ENCODE peak calls at places on chromosomes 5 and 9, in seven cellular contexts. B, H, W, E, G, V and Z are unnamed samples.

GRCh38 chr9:38039907-38040682 is 28.9 kb downstream of the SHB start:
- DNase-seq in E (no peak), H (no peak), G (no peak), B (no peak), V (no peak), W (no peak), Z (no peak)

GRCh38 chr5:98941131-98941883 is 12.5 kb upstream of the CHD1 start:
- DNase-seq in B (no peak), V (no peak), E (no peak), W (no peak), G (no peak), H (no peak), Z (no peak)

GRCh38 chr5:72210913-72211670 is 103.8 kb downstream of the MAP1B start:
- DNase-seq in H (peak; percentile 82), E (no peak), B (no peak), G (peak; percentile 92), W (no peak), V (peak; percentile 64), Z (peak; percentile 7)

GRCh38 chr5:144352318-144352717 is 181.6 kb downstream of the KCTD16 start:
- DNase-seq in W (no peak), G (no peak), H (no peak), B (no peak), V (no peak), E (no peak), Z (no peak)

GRCh38 chr5:61840354-61840753 is 465.7 kb upstream of the KIF2A start:
- DNase-seq in V (no peak), B (no peak), H (no peak), G (peak; percentile 52), E (no peak), W (no peak), Z (no peak)

GRCh38 chr5:167608708-167609272 is 682.7 kb upstream of the WWC1 start:
- DNase-seq in E (no peak), V (peak; percentile 7), B (no peak), G (no peak), H (no peak), W (no peak), Z (no peak)

GRCh38 chr5:82720213-82720612 is 357.0 kb downstream of the TMEM167A start:
- DNase-seq in B (no peak), G (no peak), H (no peak), V (no peak), W (no peak), E (no peak), Z (no peak)

GRCh38 chr9:1939926-1940368 is 75.2 kb upstream of the SMARCA2 start:
- DNase-seq in H (peak; percentile 66), E (no peak), G (no peak), B (no peak), W (no peak), V (peak; percentile 32), Z (no peak)

GRCh38 chr5:169013208-169013728 is 287.7 kb downstream of the SLIT3 start:
- DNase-seq in E (no peak), W (no peak), G (no peak), H (no peak), B (no peak), V (no peak), Z (no peak)

GRCh38 chr5:21159526-21160059 is 1171.6 kb upstream of the CDH18 start:
- DNase-seq in W (no peak), G (no peak), V (peak; percentile 19), H (no peak), E (no peak), B (no peak), Z (no peak)

GRCh38 chr5:1934056-1934394 is 51.3 kb upstream of the IRX4 start:
- DNase-seq in V (no peak), W (peak; percentile 67), B (no peak), G (no peak), E (no peak), H (peak; percentile 70), Z (no peak)

GRCh38 chr9:24766081-24766480 is 220.4 kb upstream of the IZUMO3 start:
- DNase-seq in G (no peak), E (no peak), W (no peak), H (no peak), V (no peak), B (no peak), Z (no peak)

GRCh38 chr9:89353989-89354388 is 35.7 kb downstream of the SECISBP2 start:
- DNase-seq in E (no peak), H (peak; percentile 75), B (no peak), G (no peak), V (peak; percentile 1), W (no peak), Z (no peak)

GRCh38 chr9:130607640-130608420 is 28.5 kb downstream of the FUBP3 start:
- DNase-seq in G (peak; percentile 35), V (no peak), B (no peak), W (no peak), H (peak; percentile 94), E (no peak), Z (no peak)

GRCh38 chr9:22237497-22238363 is 208.9 kb upstream of the DMRTA1 start:
- DNase-seq in G (peak; percentile 96), V (peak; percentile 78), E (no peak), W (no peak), B (no peak), H (peak; percentile 73), Z (no peak)

GRCh38 chr5:107502711-107503110 is 168.0 kb downstream of the EFNA5 start:
- DNase-seq in G (no peak), B (no peak), E (no peak), V (no peak), W (no peak), H (peak; percentile 25), Z (no peak)

GRCh38 chr5:62931081-62931480 is 352.5 kb downstream of the LRRC70 start:
- DNase-seq in H (no peak), W (no peak), E (no peak), V (no peak), B (no peak), G (no peak), Z (no peak)

GRCh38 chr9:99023831-99024230 is 80.1 kb downstream of the COL15A1 start:
- DNase-seq in W (no peak), G (no peak), B (no peak), H (peak; percentile 91), V (no peak), E (no peak), Z (no peak)

DNA sequence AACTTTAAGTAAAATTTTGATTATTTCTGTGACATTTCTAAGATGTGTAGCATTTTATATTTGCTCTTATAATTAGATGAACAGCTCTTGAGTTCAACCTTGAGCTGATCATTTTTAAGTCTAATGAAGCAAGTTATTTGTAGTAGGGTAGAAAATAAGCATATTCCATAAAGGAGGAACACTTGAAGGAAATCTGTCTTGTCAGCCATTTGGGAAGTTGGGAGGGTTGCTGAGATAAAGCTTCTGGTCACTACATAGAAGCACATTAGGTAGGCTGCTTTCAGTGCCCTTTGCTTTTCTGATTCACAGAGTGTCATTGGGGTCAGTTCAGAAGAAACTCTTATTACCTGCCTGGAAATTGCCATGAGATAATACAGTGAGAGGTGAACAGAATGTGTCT is 44.1 kb downstream of the SEC24A start:
- DNase-seq in V (no peak), B (no peak), E (no peak), G (no peak), W (no peak), H (no peak), Z (no peak)
- H3K27ac ChIP-seq in V (no peak overlapping the region), B (no peak overlapping the region), E (no peak overlapping the region), G (no peak overlapping the region), W (no peak overlapping the region), H (no peak overlapping the region), Z (no peak overlapping the region)

GRCh38 chr5:151218177-151218576 is 5.7 kb downstream of the CCDC69 start:
- DNase-seq in V (no peak), W (no peak), H (peak; percentile 76), G (no peak), E (no peak), B (no peak), Z (no peak)
- H3K27ac ChIP-seq in V (no peak overlapping the region), W (peak overlapping the region; percentile 31), H (no peak overlapping the region), G (no peak overlapping the region), E (no peak overlapping the region), B (no peak overlapping the region), Z (no peak overlapping the region)

GRCh38 chr5:92637960-92638359 is 943.1 kb downstream of the NR2F1-AS1 start:
- DNase-seq in B (no peak), W (no peak), G (no peak), H (no peak), V (no peak), E (no peak), Z (no peak)

GRCh38 chr5:92637247-92637646 is 943.8 kb downstream of the NR2F1-AS1 start:
- DNase-seq in W (no peak), B (no peak), E (no peak), V (no peak), H (no peak), G (no peak), Z (no peak)

GRCh38 chr5:92644271-92644886 is 936.6 kb downstream of the NR2F1-AS1 start:
- DNase-seq in G (no peak), H (no peak), E (no peak), W (no peak), B (no peak), V (no peak), Z (no peak)

DNA sequence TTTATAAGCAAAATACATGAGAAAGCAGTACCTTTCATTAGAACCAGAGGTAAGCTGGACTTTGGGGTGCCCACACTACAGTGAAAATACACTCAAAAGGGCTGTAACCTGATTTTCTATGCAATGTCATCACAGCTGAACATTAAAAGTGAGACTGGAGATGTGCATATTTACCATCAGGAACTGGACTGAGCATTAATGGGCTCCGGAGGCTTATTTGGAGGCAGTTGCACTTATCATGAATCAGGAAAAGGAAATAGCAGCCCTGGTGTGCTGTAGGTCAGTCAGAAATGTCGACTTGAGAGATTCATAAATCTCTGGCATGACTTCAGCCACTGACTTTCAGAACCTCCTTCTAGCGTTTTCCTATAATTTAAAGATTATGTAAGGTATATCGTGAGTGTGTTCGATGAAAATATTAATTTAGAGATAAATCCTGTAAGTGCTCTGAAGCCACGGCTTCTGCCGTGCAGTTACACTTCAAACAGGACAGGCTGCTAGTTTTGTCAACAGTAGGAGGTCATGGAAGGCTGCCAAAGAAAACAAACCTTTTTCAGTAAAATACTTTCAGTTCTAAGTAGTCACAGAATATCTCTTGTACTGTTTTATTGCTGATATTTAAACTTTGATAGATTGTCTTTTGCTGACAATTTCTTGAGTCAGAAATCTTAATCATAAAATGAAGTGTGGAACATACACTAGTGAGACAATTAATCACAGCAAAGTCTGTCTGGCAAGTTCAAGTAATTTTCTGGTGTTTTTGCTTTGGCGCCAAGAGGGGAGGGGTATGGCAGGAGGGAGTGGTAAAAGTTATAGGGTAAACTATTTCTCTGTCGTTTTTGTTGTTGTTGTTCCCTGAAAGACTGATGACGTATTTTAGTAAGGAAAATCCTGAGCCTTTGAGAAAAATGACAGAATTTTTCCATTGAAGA is 939.7 kb downstream of the NR2F1-AS1 start:
- DNase-seq in G (peak; percentile 77), E (no peak), W (no peak), V (peak; percentile 77), H (no peak), B (no peak), Z (no peak)
- H3K27ac ChIP-seq in G (no peak overlapping the region), E (no peak overlapping the region), W (no peak overlapping the region), V (peak overlapping the region; percentile 72), H (no peak overlapping the region), B (peak overlapping the region; percentile 4), Z (no peak overlapping the region)

DNA sequence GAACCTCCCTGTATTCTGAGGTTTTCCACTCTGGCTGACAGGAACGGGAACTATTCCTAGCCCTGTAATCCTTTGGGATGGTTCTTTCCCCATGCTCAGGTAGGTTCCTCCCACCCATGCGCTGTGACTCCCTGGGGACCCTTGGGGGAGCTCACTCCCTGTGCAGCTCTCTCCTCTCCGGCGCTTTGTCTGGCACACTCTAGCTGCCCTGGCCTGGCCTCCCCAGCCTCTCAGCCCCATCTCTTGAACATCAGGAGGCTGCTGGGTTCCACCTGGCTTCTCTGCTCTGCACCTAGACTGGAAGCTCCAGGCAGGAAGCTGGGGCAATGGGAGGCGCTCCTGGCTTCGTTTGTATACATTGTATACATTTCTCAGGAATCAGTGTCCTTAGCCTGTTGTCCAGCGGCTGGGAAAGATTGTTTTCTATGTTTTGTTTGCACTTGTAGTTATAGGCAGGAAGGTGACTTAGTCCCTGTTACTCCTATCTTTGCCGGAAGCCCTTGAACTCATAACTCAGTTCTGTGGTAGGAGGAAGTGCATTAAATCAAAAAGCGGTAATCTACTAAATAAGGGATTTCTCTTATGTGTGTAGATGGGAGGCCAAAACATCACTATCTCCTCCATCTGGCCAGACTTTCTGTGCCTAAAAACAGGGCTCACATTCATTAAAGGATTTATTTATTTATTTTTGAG is 20.4 kb downstream of the SLC25A25 start:
- DNase-seq in E (no peak), H (no peak), V (no peak), W (no peak), B (no peak), G (no peak), Z (no peak)
- H3K27ac ChIP-seq in E (no peak overlapping the region), H (no peak overlapping the region), V (no peak overlapping the region), W (peak overlapping the region; percentile 30), B (no peak overlapping the region), G (no peak overlapping the region), Z (no peak overlapping the region)